ENCODE peak calls at places on chromosome X, in nine cellular contexts. N, C, K, D, F, V, U, H and Y are unnamed samples.

GRCh38 chrX:39821011-39821708 is 276.6 kb downstream of the BCOR start:
- DNase-seq in N (no peak), C (peak; percentile 33), K (peak; percentile 16), D (no peak), F (peak; percentile 65), V (peak; percentile 60), U (no peak), H (no peak), Y (no peak)

GRCh38 chrX:137926090-137926489 is 360.2 kb downstream of the ZIC3 start:
- DNase-seq in N (no peak), C (no peak), K (no peak), D (no peak), F (no peak), V (peak; percentile 39), U (peak; percentile 1), H (no peak), Y (no peak)

GRCh38 chrX:88990882-88991582 is 244.0 kb downstream of the CPXCR1 start:
- DNase-seq in N (no peak), C (no peak), K (no peak), D (no peak), F (no peak), V (no peak), U (no peak), H (no peak), Y (no peak)

GRCh38 chrX:386768-387575 is at the start of gene PPP2R3B:
- DNase-seq in N (peak; percentile 91), C (peak; percentile 98), K (peak; percentile 91), D (peak; percentile 99), F (peak; percentile 100), V (peak; percentile 98), U (peak; percentile 87), H (peak; percentile 99), Y (no peak)

GRCh38 chrX:105821471-105822081 is 763 bp upstream of the NRK start:
- DNase-seq in N (no peak), C (no peak), K (peak; percentile 52), D (no peak), F (no peak), V (peak; percentile 42), U (peak; percentile 58), H (no peak), Y (no peak)

GRCh38 chrX:65878456-65878855 is 161.4 kb downstream of the VSIG4 start:
- DNase-seq in N (no peak), C (no peak), K (no peak), D (no peak), F (no peak), V (no peak), U (no peak), H (no peak), Y (no peak)

GRCh38 chrX:154806837-154807501 is 1.7 kb upstream of the MPP1 start:
- DNase-seq in N (no peak), C (no peak), K (no peak), D (no peak), F (no peak), V (no peak), U (no peak), H (no peak), Y (no peak)

GRCh38 chrX:15988661-15989603 is 134.3 kb upstream of the AP1S2 start:
- DNase-seq in N (no peak), C (peak; percentile 85), K (peak; percentile 58), D (no peak), F (peak; percentile 34), V (no peak), U (peak; percentile 39), H (no peak), Y (no peak)

GRCh38 chrX:103550415-103551051 is 31.2 kb upstream of the RAB40A start:
- DNase-seq in N (no peak), C (peak; percentile 37), K (no peak), D (no peak), F (no peak), V (no peak), U (no peak), H (no peak), Y (no peak)

GRCh38 chrX:40207626-40208025 is 109.9 kb upstream of the BCOR start:
- DNase-seq in N (no peak), C (peak; percentile 45), K (peak; percentile 33), D (no peak), F (peak; percentile 50), V (no peak), U (no peak), H (no peak), Y (no peak)

GRCh38 chrX:7330971-7331746 is 183.2 kb upstream of the PUDP start:
- DNase-seq in N (no peak), C (peak; percentile 96), K (peak; percentile 89), D (no peak), F (peak; percentile 55), V (no peak), U (no peak), H (no peak), Y (no peak)

GRCh38 chrX:68498044-68498507 is 775 bp upstream of the YIPF6 start:
- DNase-seq in N (no peak), C (peak; percentile 8), K (no peak), D (no peak), F (no peak), V (no peak), U (peak; percentile 54), H (no peak), Y (no peak)

GRCh38 chrX:20067709-20068315 is 48.9 kb downstream of the MAP7D2 start:
- DNase-seq in N (peak; percentile 56), C (peak; percentile 90), K (peak; percentile 88), D (no peak), F (peak; percentile 81), V (no peak), U (peak; percentile 2), H (no peak), Y (peak; percentile 58)

GRCh38 chrX:150926791-150927190 is 28.3 kb upstream of the CD99L2 start:
- DNase-seq in N (no peak), C (no peak), K (no peak), D (no peak), F (no peak), V (no peak), U (no peak), H (no peak), Y (no peak)

GRCh38 chrX:133068461-133068860 is 28.4 kb downstream of the USP26 start:
- DNase-seq in N (no peak), C (no peak), K (no peak), D (no peak), F (no peak), V (no peak), U (no peak), H (no peak), Y (no peak)

GRCh38 chrX:71579990-71580380 is 1.7 kb downstream of the GCNA start:
- DNase-seq in N (no peak), C (no peak), K (no peak), D (no peak), F (no peak), V (no peak), U (no peak), H (no peak), Y (no peak)

GRCh38 chrX:154121207-154121606 is 22.8 kb upstream of the OPN1LW start:
- DNase-seq in N (no peak), C (no peak), K (no peak), D (no peak), F (no peak), V (no peak), U (no peak), H (no peak), Y (no peak)

GRCh38 chrX:130893356-130894085 is 9.5 kb downstream of the ENOX2 start:
- DNase-seq in N (no peak), C (peak; percentile 51), K (no peak), D (no peak), F (no peak), V (no peak), U (no peak), H (no peak), Y (no peak)

GRCh38 chrX:10163031-10163430 is 6.3 kb downstream of the CLCN4 start:
- DNase-seq in N (no peak), C (no peak), K (no peak), D (no peak), F (no peak), V (no peak), U (no peak), H (no peak), Y (no peak)

GRCh38 chrX:111483140-111483539 is 28.3 kb upstream of the SERTM2 start:
- DNase-seq in N (no peak), C (no peak), K (no peak), D (no peak), F (no peak), V (no peak), U (peak; percentile 66), H (no peak), Y (no peak)

GRCh38 chrX:20530319-20530979 is 263.7 kb upstream of the RPS6KA3 start:
- DNase-seq in N (peak; percentile 56), C (peak; percentile 65), K (no peak), D (peak; percentile 27), F (peak; percentile 52), V (peak; percentile 60), U (peak; percentile 29), H (peak; percentile 31), Y (no peak)

GRCh38 chrX:23554304-23554703 is 113.0 kb upstream of the PRDX4 start:
- DNase-seq in N (no peak), C (peak; percentile 56), K (peak; percentile 30), D (no peak), F (peak; percentile 6), V (peak; percentile 64), U (peak; percentile 20), H (no peak), Y (no peak)

GRCh38 chrX:97751735-97752134 is 868.0 kb downstream of the RPA4 start:
- DNase-seq in N (no peak), C (no peak), K (no peak), D (no peak), F (no peak), V (no peak), U (no peak), H (no peak), Y (no peak)

GRCh38 chrX:10197597-10198210 is 40.9 kb downstream of the CLCN4 start:
- DNase-seq in N (no peak), C (no peak), K (peak; percentile 35), D (no peak), F (no peak), V (no peak), U (no peak), H (no peak), Y (peak; percentile 42)

GRCh38 chrX:45479196-45479834 is 278.6 kb upstream of the DIPK2B start:
- DNase-seq in N (no peak), C (peak; percentile 93), K (peak; percentile 94), D (no peak), F (peak; percentile 65), V (no peak), U (peak; percentile 68), H (no peak), Y (no peak)

GRCh38 chrX:14504960-14505538 is 24.3 kb upstream of the GLRA2 start:
- DNase-seq in N (no peak), C (no peak), K (no peak), D (no peak), F (no peak), V (no peak), U (no peak), H (no peak), Y (no peak)

GRCh38 chrX:154371771-154372300 is 2.6 kb downstream of the FLNA start:
- DNase-seq in N (no peak), C (no peak), K (no peak), D (peak; percentile 3), F (no peak), V (no peak), U (no peak), H (no peak), Y (no peak)

GRCh38 chrX:86047174-86047991 is at the start of gene CHM:
- DNase-seq in N (peak; percentile 78), C (peak; percentile 86), K (peak; percentile 78), D (peak; percentile 49), F (peak; percentile 82), V (peak; percentile 76), U (peak; percentile 75), H (peak; percentile 73), Y (no peak)

GRCh38 chrX:46407036-46407752 is 138.0 kb downstream of the ZNF674 start:
- DNase-seq in N (no peak), C (peak; percentile 7), K (no peak), D (no peak), F (no peak), V (no peak), U (no peak), H (no peak), Y (no peak)

GRCh38 chrX:46642145-46642544 is 68.6 kb downstream of the CHST7 start:
- DNase-seq in N (no peak), C (peak; percentile 39), K (no peak), D (no peak), F (peak; percentile 28), V (no peak), U (peak; percentile 30), H (peak; percentile 19), Y (no peak)

GRCh38 chrX:143580266-143580665 is 55.6 kb downstream of the SLITRK4 start:
- DNase-seq in N (no peak), C (no peak), K (no peak), D (no peak), F (no peak), V (peak; percentile 0), U (no peak), H (no peak), Y (no peak)